ENCODE peak calls at places on chromosomes 1 and 21, in four cellular contexts. One of them, this sample, is unnamed.

GRCh38 chr1:92030701-92031107 is 919 bp downstream of the EPHX4 start:
- DNase-seq in naive thymus-derived CD8-positive, alpha-beta T cell: no peak
- DNase-seq in thoracic aorta: no peak
- DNase-seq in sigmoid colon: no peak
- DNase-seq in this sample: no peak

GRCh38 chr1:236502579-236502971 is 21.2 kb upstream of the LGALS8 start:
- DNase-seq in thoracic aorta: no peak
- DNase-seq in naive thymus-derived CD8-positive, alpha-beta T cell: no peak
- DNase-seq in sigmoid colon: no peak
- DNase-seq in this sample: no peak

GRCh38 chr1:200959341-200959985 is 64.1 kb downstream of the KIF21B start:
- DNase-seq in naive thymus-derived CD8-positive, alpha-beta T cell: no peak
- DNase-seq in thoracic aorta: no peak
- DNase-seq in sigmoid colon: no peak
- DNase-seq in this sample: no peak

GRCh38 chr1:243834130-243834529 is 15.9 kb downstream of the AKT3 start:
- DNase-seq in naive thymus-derived CD8-positive, alpha-beta T cell: no peak
- DNase-seq in thoracic aorta: no peak
- DNase-seq in sigmoid colon: no peak
- DNase-seq in this sample: no peak

GRCh38 chr1:75796376-75797272 is at the start of gene MSH4:
- DNase-seq in naive thymus-derived CD8-positive, alpha-beta T cell: no peak
- DNase-seq in sigmoid colon: no peak
- DNase-seq in thoracic aorta: no peak
- DNase-seq in this sample: no peak

GRCh38 chr1:50976111-50976889 is 6.3 kb downstream of the CDKN2C start:
- DNase-seq in thoracic aorta: no peak
- DNase-seq in sigmoid colon: no peak
- DNase-seq in naive thymus-derived CD8-positive, alpha-beta T cell: no peak
- DNase-seq in this sample: no peak

GRCh38 chr1:24769656-24770651 is 24.7 kb downstream of the CLIC4 start:
- DNase-seq in sigmoid colon: no peak
- DNase-seq in thoracic aorta: no peak
- DNase-seq in naive thymus-derived CD8-positive, alpha-beta T cell: no peak
- DNase-seq in this sample: no peak

GRCh38 chr1:85611856-85612255 is 31.3 kb downstream of the CCN1 start:
- DNase-seq in naive thymus-derived CD8-positive, alpha-beta T cell: no peak
- DNase-seq in sigmoid colon: peak
- DNase-seq in thoracic aorta: no peak
- DNase-seq in this sample: no peak

GRCh38 chr1:163195728-163196448 is 6.8 kb downstream of the RGS5 start:
- DNase-seq in sigmoid colon: no peak
- DNase-seq in thoracic aorta: no peak
- DNase-seq in naive thymus-derived CD8-positive, alpha-beta T cell: no peak
- DNase-seq in this sample: no peak

GRCh38 chr1:19426294-19427086 is 58.8 kb downstream of the CAPZB start:
- DNase-seq in thoracic aorta: no peak
- DNase-seq in sigmoid colon: peak
- DNase-seq in naive thymus-derived CD8-positive, alpha-beta T cell: no peak
- DNase-seq in this sample: no peak

GRCh38 chr1:1470626-1471388 is 758 bp upstream of the ATAD3B start:
- DNase-seq in sigmoid colon: no peak
- DNase-seq in thoracic aorta: no peak
- DNase-seq in naive thymus-derived CD8-positive, alpha-beta T cell: peak
- DNase-seq in this sample: no peak

GRCh38 chr1:33738976-33739375 is 124.9 kb upstream of the HMGB4 start:
- DNase-seq in naive thymus-derived CD8-positive, alpha-beta T cell: no peak
- DNase-seq in thoracic aorta: no peak
- DNase-seq in sigmoid colon: no peak
- DNase-seq in this sample: no peak

GRCh38 chr1:219041141-219041540 is 132.5 kb upstream of the LYPLAL1 start:
- DNase-seq in thoracic aorta: no peak
- DNase-seq in sigmoid colon: no peak
- DNase-seq in naive thymus-derived CD8-positive, alpha-beta T cell: no peak
- DNase-seq in this sample: no peak

GRCh38 chr1:53332833-53333232 is 5.0 kb upstream of the LRP8 start:
- DNase-seq in thoracic aorta: no peak
- DNase-seq in naive thymus-derived CD8-positive, alpha-beta T cell: no peak
- DNase-seq in sigmoid colon: peak
- DNase-seq in this sample: no peak

GRCh38 chr1:33017175-33017574 is 19.5 kb downstream of the AK2 start:
- DNase-seq in sigmoid colon: no peak
- DNase-seq in thoracic aorta: no peak
- DNase-seq in naive thymus-derived CD8-positive, alpha-beta T cell: no peak
- DNase-seq in this sample: no peak

GRCh38 chr1:195591917-195592672 is 1016.1 kb downstream of the KCNT2 start:
- DNase-seq in naive thymus-derived CD8-positive, alpha-beta T cell: no peak
- DNase-seq in thoracic aorta: no peak
- DNase-seq in sigmoid colon: no peak
- DNase-seq in this sample: no peak

GRCh38 chr1:116919802-116920201 is 10.1 kb downstream of the PTGFRN start:
- DNase-seq in sigmoid colon: peak
- DNase-seq in naive thymus-derived CD8-positive, alpha-beta T cell: no peak
- DNase-seq in thoracic aorta: no peak
- DNase-seq in this sample: no peak

GRCh38 chr21:41786521-41786987 is 19.7 kb upstream of the RIPK4 start:
- DNase-seq in sigmoid colon: no peak
- DNase-seq in naive thymus-derived CD8-positive, alpha-beta T cell: no peak
- DNase-seq in thoracic aorta: no peak
- DNase-seq in this sample: no peak

GRCh38 chr1:30650038-30650958 is 73.1 kb downstream of the MATN1 start:
- DNase-seq in naive thymus-derived CD8-positive, alpha-beta T cell: no peak
- DNase-seq in sigmoid colon: no peak
- DNase-seq in thoracic aorta: no peak
- DNase-seq in this sample: no peak

GRCh38 chr1:169115891-169116585 is 9.5 kb downstream of the ATP1B1 start:
- DNase-seq in thoracic aorta: no peak
- DNase-seq in sigmoid colon: peak
- DNase-seq in naive thymus-derived CD8-positive, alpha-beta T cell: no peak
- DNase-seq in this sample: no peak

GRCh38 chr1:151175910-151176309 is at the start of gene TMOD4:
- DNase-seq in sigmoid colon: no peak
- DNase-seq in thoracic aorta: no peak
- DNase-seq in naive thymus-derived CD8-positive, alpha-beta T cell: no peak
- DNase-seq in this sample: no peak

GRCh38 chr21:45018131-45019075 is 56.0 kb upstream of the ADARB1 start:
- DNase-seq in naive thymus-derived CD8-positive, alpha-beta T cell: no peak
- DNase-seq in sigmoid colon: peak
- DNase-seq in thoracic aorta: no peak
- DNase-seq in this sample: no peak

GRCh38 chr1:87887095-87887494 is 558.4 kb downstream of the LMO4 start:
- DNase-seq in thoracic aorta: no peak
- DNase-seq in naive thymus-derived CD8-positive, alpha-beta T cell: no peak
- DNase-seq in sigmoid colon: no peak
- DNase-seq in this sample: no peak

GRCh38 chr1:230518511-230518910 is 92.4 kb upstream of the PGBD5 start:
- DNase-seq in sigmoid colon: no peak
- DNase-seq in thoracic aorta: no peak
- DNase-seq in naive thymus-derived CD8-positive, alpha-beta T cell: no peak
- DNase-seq in this sample: no peak

GRCh38 chr1:17755120-17755519 is at the start of gene ACTL8:
- DNase-seq in naive thymus-derived CD8-positive, alpha-beta T cell: no peak
- DNase-seq in sigmoid colon: no peak
- DNase-seq in thoracic aorta: no peak
- DNase-seq in this sample: no peak

This sample was measured in cerebellar nuclear complex.